ENCODE peak calls at places on chromosomes 7 and 10, in four cellular contexts. One of them, this sample, is unnamed.

GRCh38 chr10:101611506-101611905 is 23.4 kb downstream of the DPCD start:
- DNase-seq in left ventricle myocardium inferior: no peak
- DNase-seq in right cardiac atrium: no peak
- DNase-seq in Peyer's patch: no peak
- DNase-seq in this sample: no peak

GRCh38 chr10:103284170-103284569 is 7.2 kb downstream of the INA start:
- DNase-seq in right cardiac atrium: no peak
- DNase-seq in Peyer's patch: no peak
- DNase-seq in left ventricle myocardium inferior: no peak
- DNase-seq in this sample: no peak

GRCh38 chr10:9228770-9229169 is 1174.3 kb downstream of the GATA3 start:
- DNase-seq in right cardiac atrium: no peak
- DNase-seq in Peyer's patch: no peak
- DNase-seq in left ventricle myocardium inferior: no peak
- DNase-seq in this sample: no peak

GRCh38 chr10:3533296-3533695 is 251.7 kb downstream of the KLF6 start:
- DNase-seq in right cardiac atrium: no peak
- DNase-seq in Peyer's patch: no peak
- DNase-seq in left ventricle myocardium inferior: no peak
- DNase-seq in this sample: no peak

GRCh38 chr10:80356563-80356999 is at the start of the genes DYDC1 and DYDC2:
- DNase-seq in Peyer's patch: no peak
- DNase-seq in right cardiac atrium: peak
- DNase-seq in left ventricle myocardium inferior: peak
- DNase-seq in this sample: peak

GRCh38 chr10:3364768-3365480 is 192.3 kb upstream of the PITRM1 start:
- DNase-seq in right cardiac atrium: no peak
- DNase-seq in Peyer's patch: no peak
- DNase-seq in left ventricle myocardium inferior: no peak
- DNase-seq in this sample: peak

GRCh38 chr7:133709036-133709880 is 417.9 kb upstream of the LRGUK start:
- DNase-seq in left ventricle myocardium inferior: no peak
- DNase-seq in right cardiac atrium: no peak
- DNase-seq in Peyer's patch: no peak
- DNase-seq in this sample: no peak

GRCh38 chr10:122498521-122498920 is 37.2 kb downstream of the HTRA1 start:
- DNase-seq in left ventricle myocardium inferior: peak
- DNase-seq in right cardiac atrium: peak
- DNase-seq in Peyer's patch: no peak
- DNase-seq in this sample: no peak

GRCh38 chr7:71208881-71209280 is 76.9 kb downstream of the GALNT17 start:
- DNase-seq in left ventricle myocardium inferior: no peak
- DNase-seq in right cardiac atrium: no peak
- DNase-seq in Peyer's patch: no peak
- DNase-seq in this sample: no peak

GRCh38 chr7:84107259-84107658 is 87.3 kb downstream of the SEMA3A start:
- DNase-seq in Peyer's patch: no peak
- DNase-seq in left ventricle myocardium inferior: no peak
- DNase-seq in right cardiac atrium: no peak
- DNase-seq in this sample: no peak

GRCh38 chr7:55326079-55326847 is 38.9 kb upstream of the LANCL2 start:
- DNase-seq in Peyer's patch: no peak
- DNase-seq in right cardiac atrium: no peak
- DNase-seq in left ventricle myocardium inferior: no peak
- DNase-seq in this sample: no peak

GRCh38 chr7:7943951-7944350 is 24.6 kb upstream of the GLCCI1 start:
- DNase-seq in left ventricle myocardium inferior: no peak
- DNase-seq in right cardiac atrium: no peak
- DNase-seq in Peyer's patch: no peak
- DNase-seq in this sample: no peak

GRCh38 chr10:132420469-132421376 is 23.7 kb downstream of the PWWP2B start:
- DNase-seq in Peyer's patch: peak
- DNase-seq in left ventricle myocardium inferior: no peak
- DNase-seq in right cardiac atrium: peak
- DNase-seq in this sample: peak

GRCh38 chr7:48634116-48634632 is 290.2 kb upstream of the CDC14C start:
- DNase-seq in Peyer's patch: no peak
- DNase-seq in left ventricle myocardium inferior: no peak
- DNase-seq in right cardiac atrium: no peak
- DNase-seq in this sample: no peak

GRCh38 chr7:27586825-27587224 is 75.9 kb downstream of the HIBADH start:
- DNase-seq in Peyer's patch: no peak
- DNase-seq in right cardiac atrium: peak
- DNase-seq in left ventricle myocardium inferior: no peak
- DNase-seq in this sample: peak

GRCh38 chr10:19620867-19621266 is 195.4 kb upstream of the PLXDC2 start:
- DNase-seq in right cardiac atrium: no peak
- DNase-seq in Peyer's patch: no peak
- DNase-seq in left ventricle myocardium inferior: no peak
- DNase-seq in this sample: no peak

GRCh38 chr10:13049774-13050420 is 48.4 kb upstream of the CCDC3 start:
- DNase-seq in Peyer's patch: no peak
- DNase-seq in left ventricle myocardium inferior: no peak
- DNase-seq in right cardiac atrium: no peak
- DNase-seq in this sample: no peak

GRCh38 chr7:131111-132094 is 61.0 kb upstream of the FAM20C start:
- DNase-seq in Peyer's patch: no peak
- DNase-seq in right cardiac atrium: peak
- DNase-seq in left ventricle myocardium inferior: peak
- DNase-seq in this sample: no peak

GRCh38 chr7:12653127-12653917 is 34.1 kb upstream of the ARL4A start:
- DNase-seq in left ventricle myocardium inferior: no peak
- DNase-seq in Peyer's patch: no peak
- DNase-seq in right cardiac atrium: no peak
- DNase-seq in this sample: no peak

GRCh38 chr7:150453186-150453585 is 2.8 kb downstream of the GIMAP8 start:
- DNase-seq in left ventricle myocardium inferior: no peak
- DNase-seq in right cardiac atrium: no peak
- DNase-seq in Peyer's patch: no peak
- DNase-seq in this sample: no peak

GRCh38 chr10:49613160-49613881 is 516 bp upstream of the CHAT start:
- DNase-seq in left ventricle myocardium inferior: no peak
- DNase-seq in right cardiac atrium: no peak
- DNase-seq in Peyer's patch: no peak
- DNase-seq in this sample: no peak

GRCh38 chr10:62384057-62384446 is 9.9 kb downstream of the ZNF365 start:
- DNase-seq in Peyer's patch: no peak
- DNase-seq in left ventricle myocardium inferior: no peak
- DNase-seq in right cardiac atrium: no peak
- DNase-seq in this sample: no peak

GRCh38 chr10:79201706-79202105 is 132.9 kb downstream of the ZMIZ1 start:
- DNase-seq in left ventricle myocardium inferior: no peak
- DNase-seq in right cardiac atrium: no peak
- DNase-seq in Peyer's patch: no peak
- DNase-seq in this sample: no peak

GRCh38 chr7:125347264-125347663 is 417.6 kb upstream of the POT1 start:
- DNase-seq in Peyer's patch: no peak
- DNase-seq in right cardiac atrium: no peak
- DNase-seq in left ventricle myocardium inferior: no peak
- DNase-seq in this sample: no peak

GRCh38 chr7:47763063-47763974 is 181.4 kb upstream of the TNS3 start:
- DNase-seq in left ventricle myocardium inferior: no peak
- DNase-seq in Peyer's patch: peak
- DNase-seq in right cardiac atrium: no peak
- DNase-seq in this sample: peak

GRCh38 chr10:43190775-43191174 is 52.5 kb downstream of the CSGALNACT2 start:
- DNase-seq in left ventricle myocardium inferior: no peak
- DNase-seq in Peyer's patch: no peak
- DNase-seq in right cardiac atrium: no peak
- DNase-seq in this sample: no peak

GRCh38 chr10:91635401-91636400 is 2.8 kb upstream of the PPP1R3C start:
- DNase-seq in left ventricle myocardium inferior: no peak
- DNase-seq in right cardiac atrium: peak
- DNase-seq in Peyer's patch: peak
- DNase-seq in this sample: peak

GRCh38 chr10:52261362-52261761 is 52.7 kb upstream of the DKK1 start:
- DNase-seq in left ventricle myocardium inferior: no peak
- DNase-seq in Peyer's patch: no peak
- DNase-seq in right cardiac atrium: no peak
- DNase-seq in this sample: no peak

GRCh38 chr7:156222151-156222550 is 409.9 kb upstream of the SHH start:
- DNase-seq in right cardiac atrium: no peak
- DNase-seq in left ventricle myocardium inferior: no peak
- DNase-seq in Peyer's patch: no peak
- DNase-seq in this sample: no peak

GRCh38 chr10:31358688-31359330 is 39.8 kb downstream of the ZEB1 start:
- DNase-seq in right cardiac atrium: no peak
- DNase-seq in Peyer's patch: no peak
- DNase-seq in left ventricle myocardium inferior: no peak
- DNase-seq in this sample: no peak

GRCh38 chr7:133054167-133054840 is 27.6 kb downstream of the CHCHD3 start:
- DNase-seq in right cardiac atrium: no peak
- DNase-seq in left ventricle myocardium inferior: no peak
- DNase-seq in Peyer's patch: no peak
- DNase-seq in this sample: no peak

GRCh38 chr7:116438274-116438673 is 61.3 kb upstream of the CAV2 start:
- DNase-seq in Peyer's patch: no peak
- DNase-seq in left ventricle myocardium inferior: no peak
- DNase-seq in right cardiac atrium: no peak
- DNase-seq in this sample: peak

GRCh38 chr10:115164220-115164619 is 71.1 kb downstream of the ATRNL1 start:
- DNase-seq in right cardiac atrium: no peak
- DNase-seq in Peyer's patch: no peak
- DNase-seq in left ventricle myocardium inferior: no peak
- DNase-seq in this sample: no peak

GRCh38 chr7:123573371-123573770 is 15.8 kb upstream of the NDUFA5 start:
- DNase-seq in Peyer's patch: no peak
- DNase-seq in right cardiac atrium: no peak
- DNase-seq in left ventricle myocardium inferior: no peak
- DNase-seq in this sample: no peak

GRCh38 chr10:73780301-73780700 is 1.5 kb upstream of the CHCHD1 start:
- DNase-seq in Peyer's patch: no peak
- DNase-seq in left ventricle myocardium inferior: no peak
- DNase-seq in right cardiac atrium: no peak
- DNase-seq in this sample: no peak
- H3K4me3 ChIP-seq in Peyer's patch: no peak
- H3K4me3 ChIP-seq in left ventricle myocardium inferior: no peak
- H3K4me3 ChIP-seq in right cardiac atrium: no peak
- H3K4me3 ChIP-seq in this sample: no peak

DNA sequence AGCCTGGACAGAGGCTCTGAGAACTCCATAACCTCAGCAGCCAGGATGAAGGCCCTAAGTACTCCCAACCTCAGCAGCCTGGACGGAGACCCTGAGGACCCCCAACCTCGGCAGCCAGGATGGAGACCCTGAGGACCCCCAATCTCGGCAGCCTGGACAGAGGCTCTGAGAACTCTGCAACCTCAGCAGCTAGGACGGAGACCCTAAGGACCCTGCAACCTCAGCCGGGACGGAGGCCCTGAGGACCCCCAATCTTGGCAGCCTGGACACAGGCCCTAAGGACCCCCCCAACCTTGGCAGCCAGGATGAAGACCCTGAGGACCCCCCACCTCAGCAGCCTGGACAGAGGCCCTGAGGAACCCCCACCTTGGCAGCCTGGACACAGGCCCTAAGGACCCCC is 16.5 kb downstream of the RRP12 start:
- DNase-seq in left ventricle myocardium inferior: no peak
- DNase-seq in Peyer's patch: no peak
- DNase-seq in right cardiac atrium: no peak
- DNase-seq in this sample: no peak
- H3K4me3 ChIP-seq in left ventricle myocardium inferior: no peak
- H3K4me3 ChIP-seq in Peyer's patch: no peak
- H3K4me3 ChIP-seq in right cardiac atrium: no peak
- H3K4me3 ChIP-seq in this sample: no peak

DNA sequence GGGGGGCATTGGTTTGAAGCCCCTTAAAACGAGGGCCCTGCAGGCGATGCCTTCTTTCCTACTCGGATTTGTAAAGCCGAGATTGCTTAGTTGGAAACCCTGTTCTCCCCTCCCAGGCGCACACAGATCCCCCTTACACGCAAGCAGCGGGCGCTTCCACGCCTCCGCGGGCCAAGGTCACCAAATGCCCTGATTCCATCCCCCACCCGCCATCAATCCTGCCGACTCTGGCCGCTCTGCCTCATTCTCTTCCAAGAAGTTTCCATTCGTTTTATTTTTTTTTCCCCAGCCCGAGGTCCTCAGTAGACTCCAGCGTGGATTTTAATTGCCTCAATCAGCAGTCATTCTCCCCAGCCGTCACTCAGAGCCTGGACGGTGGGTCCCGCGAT is 1.0 kb upstream of the GAD2 start:
- DNase-seq in Peyer's patch: no peak
- DNase-seq in right cardiac atrium: no peak
- DNase-seq in left ventricle myocardium inferior: no peak
- DNase-seq in this sample: no peak
- H3K4me3 ChIP-seq in Peyer's patch: no peak
- H3K4me3 ChIP-seq in right cardiac atrium: no peak
- H3K4me3 ChIP-seq in left ventricle myocardium inferior: peak
- H3K4me3 ChIP-seq in this sample: no peak

GRCh38 chr10:74079028-74079913 is 71.4 kb downstream of the AP3M1 start:
- DNase-seq in left ventricle myocardium inferior: no peak
- DNase-seq in right cardiac atrium: no peak
- DNase-seq in Peyer's patch: no peak
- DNase-seq in this sample: no peak

GRCh38 chr10:74078037-74078436 is 72.6 kb downstream of the AP3M1 start:
- DNase-seq in left ventricle myocardium inferior: no peak
- DNase-seq in right cardiac atrium: no peak
- DNase-seq in Peyer's patch: no peak
- DNase-seq in this sample: no peak

GRCh38 chr10:74081192-74081803 is 69.3 kb downstream of the AP3M1 start:
- DNase-seq in left ventricle myocardium inferior: no peak
- DNase-seq in Peyer's patch: peak
- DNase-seq in right cardiac atrium: no peak
- DNase-seq in this sample: peak

GRCh38 chr10:74081918-74082317 is 68.7 kb downstream of the AP3M1 start:
- DNase-seq in Peyer's patch: no peak
- DNase-seq in left ventricle myocardium inferior: no peak
- DNase-seq in right cardiac atrium: no peak
- DNase-seq in this sample: no peak

DNA sequence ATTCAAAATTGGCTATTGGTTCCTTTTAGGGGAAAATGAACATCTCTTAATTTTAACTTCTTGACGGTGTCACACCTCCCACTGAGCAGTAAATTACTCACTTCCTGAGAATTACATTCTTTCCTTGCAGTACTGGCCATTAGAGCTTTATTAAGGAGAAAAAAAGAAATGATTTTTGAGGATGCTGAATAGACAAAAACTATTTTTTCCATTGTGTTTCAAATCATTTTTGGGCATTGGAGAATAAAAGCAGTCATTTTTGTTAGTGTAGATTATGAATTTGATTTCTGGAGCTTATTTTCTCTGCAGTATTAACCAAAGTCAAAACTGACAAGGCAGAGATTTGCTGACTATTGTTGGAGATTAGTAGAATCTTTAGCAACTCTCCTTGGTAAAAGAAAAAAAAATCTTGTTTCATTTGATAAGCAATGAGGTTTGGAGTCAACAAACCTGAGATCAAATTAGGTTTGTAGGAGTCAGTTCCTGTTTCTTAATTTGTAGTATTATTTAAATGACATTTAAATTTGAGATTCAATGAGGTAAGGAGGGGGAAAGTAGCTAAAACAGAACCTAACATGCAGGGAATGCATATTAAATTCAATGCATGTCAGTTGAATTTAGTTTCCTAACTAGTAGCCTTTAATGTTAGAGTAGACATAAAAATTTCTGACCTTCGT is 70.6 kb downstream of the AP3M1 start:
- DNase-seq in left ventricle myocardium inferior: no peak
- DNase-seq in Peyer's patch: no peak
- DNase-seq in right cardiac atrium: no peak
- DNase-seq in this sample: no peak
- H3K4me3 ChIP-seq in left ventricle myocardium inferior: no peak
- H3K4me3 ChIP-seq in Peyer's patch: no peak
- H3K4me3 ChIP-seq in right cardiac atrium: no peak
- H3K4me3 ChIP-seq in this sample: no peak